ENCODE peak calls at places on chromosomes 16 and 17, in seven cellular contexts. I, W, B, M, K, P and F are unnamed samples.

GRCh38 chr16:55373489-55373832 is 49.5 kb downstream of the IRX6 start:
- DNase-seq in B (no peak), K (no peak), I (no peak), W (no peak), M (no peak), P (no peak), F (no peak)

GRCh38 chr17:51770031-51770759 is 388.3 kb downstream of the CA10 start:
- DNase-seq in B (no peak), M (no peak), I (no peak), K (no peak), P (no peak), W (no peak), F (no peak)

GRCh38 chr17:1639549-1639948 is 6.0 kb downstream of the SCARF1 start:
- DNase-seq in M (no peak), B (no peak), I (no peak), P (no peak), W (no peak), K (no peak), F (no peak)

GRCh38 chr16:49828545-49829267 is 27.2 kb downstream of the ZNF423 start:
- DNase-seq in M (peak), P (no peak), I (no peak), K (no peak), B (no peak), W (no peak), F (no peak)

GRCh38 chr16:27195941-27196595 is 7.3 kb upstream of the KDM8 start:
- DNase-seq in I (no peak), B (no peak), W (no peak), K (no peak), M (no peak), P (no peak), F (no peak)

GRCh38 chr16:57690782-57691471 is 3.7 kb upstream of the DRC7 start:
- DNase-seq in I (no peak), W (no peak), M (no peak), P (no peak), K (no peak), B (no peak), F (no peak)

GRCh38 chr17:50482516-50482915 is 3.9 kb downstream of the RSAD1 start:
- DNase-seq in W (peak), P (peak), I (peak), K (peak), M (peak), B (peak), F (peak)

GRCh38 chr16:57315401-57315800 is 30.9 kb upstream of the PLLP start:
- DNase-seq in K (no peak), W (no peak), B (no peak), P (no peak), I (no peak), M (no peak), F (no peak)

GRCh38 chr16:23700509-23700908 is 12.5 kb downstream of the ERN2 start:
- DNase-seq in P (no peak), W (no peak), K (peak), B (no peak), I (no peak), M (no peak), F (no peak)

GRCh38 chr17:57403241-57403640 is 146.9 kb downstream of the MSI2 start:
- DNase-seq in M (no peak), I (peak), W (no peak), K (no peak), P (no peak), B (no peak), F (peak)

GRCh38 chr16:47851026-47851610 is 304.7 kb downstream of the ABCC12 start:
- DNase-seq in K (no peak), P (no peak), M (no peak), W (no peak), I (no peak), B (no peak), F (no peak)

GRCh38 chr16:56610609-56611111 is 2.3 kb downstream of the MT2A start:
- DNase-seq in B (no peak), M (no peak), W (no peak), I (no peak), P (no peak), K (no peak), F (no peak)

GRCh38 chr17:77375526-77375916 is 234.8 kb downstream of the SEC14L1 start:
- DNase-seq in P (no peak), I (peak), W (no peak), K (no peak), B (no peak), M (no peak), F (no peak)

GRCh38 chr16:4266372-4266771 is 6.5 kb downstream of the TFAP4 start:
- DNase-seq in W (no peak), M (no peak), K (no peak), P (peak), I (peak), B (peak), F (no peak)

GRCh38 chr16:84459941-84460405 is 44.5 kb downstream of the MEAK7 start:
- DNase-seq in W (no peak), M (no peak), K (no peak), P (no peak), B (no peak), I (no peak), F (no peak)

GRCh38 chr16:373020-373598 is 2.8 kb upstream of the MRPL28 start:
- DNase-seq in K (no peak), M (no peak), I (no peak), B (no peak), W (no peak), P (no peak), F (no peak)

GRCh38 chr16:49637933-49638695 is 217.8 kb downstream of the ZNF423 start:
- DNase-seq in M (peak), P (no peak), W (no peak), K (no peak), B (no peak), I (no peak), F (no peak)

GRCh38 chr16:88194397-88195020 is 188.2 kb upstream of the ZNF469 start:
- DNase-seq in K (no peak), B (no peak), W (no peak), I (no peak), P (no peak), M (peak), F (no peak)

GRCh38 chr17:57114085-57114673 is 29.1 kb downstream of the AKAP1 start:
- DNase-seq in P (peak), W (peak), K (no peak), I (peak), B (no peak), M (peak), F (no peak)

GRCh38 chr16:48126801-48127644 is 28.8 kb downstream of the ABCC12 start:
- DNase-seq in P (no peak), K (peak), M (no peak), I (no peak), W (no peak), B (no peak), F (peak)

GRCh38 chr16:52191533-52192134 is 355.3 kb downstream of the TOX3 start:
- DNase-seq in W (peak), M (peak), K (peak), B (peak), I (peak), P (peak), F (peak)

GRCh38 chr16:4327782-4328579 is 12.1 kb downstream of the GLIS2 start:
- DNase-seq in B (no peak), W (peak), M (peak), P (peak), I (peak), K (peak), F (peak)

GRCh38 chr17:70687421-70687820 is 518.1 kb downstream of the KCNJ2 start:
- DNase-seq in P (no peak), B (no peak), K (no peak), M (no peak), I (no peak), W (no peak), F (no peak)

GRCh38 chr16:47230296-47230695 is 86.6 kb upstream of the NETO2 start:
- DNase-seq in W (no peak), P (no peak), B (no peak), I (no peak), K (no peak), M (no peak), F (no peak)

GRCh38 chr17:42853004-42853403 is 2.0 kb downstream of the AOC3 start:
- DNase-seq in W (no peak), P (no peak), B (no peak), K (no peak), I (no peak), M (no peak), F (no peak)

GRCh38 chr16:85169333-85170065 is 57.2 kb upstream of the CIBAR2 start:
- DNase-seq in P (no peak), B (no peak), W (no peak), I (no peak), M (peak), K (no peak), F (no peak)

GRCh38 chr16:22206013-22206846 is at the start of gene EEF2K:
- DNase-seq in W (peak), P (peak), B (peak), M (peak), I (peak), K (peak), F (peak)

GRCh38 chr16:47622666-47623176 is 161.6 kb downstream of the PHKB start:
- DNase-seq in K (no peak), B (no peak), M (no peak), P (no peak), W (no peak), I (no peak), F (no peak)

GRCh38 chr17:42520540-42520951 is 15.5 kb upstream of the NAGLU start:
- DNase-seq in K (no peak), B (no peak), M (no peak), W (no peak), P (peak), I (no peak), F (no peak)